ENCODE peak calls at places on chromosomes 11 and 22, in five cellular contexts. One of them, this sample, is unnamed.

GRCh38 chr22:40410272-40410671 is 39.9 kb downstream of the SGSM3 start:
- DNase-seq in breast epithelium: peak
- DNase-seq in IMR-90: no peak
- DNase-seq in MM.1S: no peak
- DNase-seq in K562: no peak
- DNase-seq in this sample: no peak

GRCh38 chr11:125370561-125371389 is 125.3 kb downstream of the FEZ1 start:
- DNase-seq in breast epithelium: no peak
- DNase-seq in IMR-90: no peak
- DNase-seq in MM.1S: no peak
- DNase-seq in K562: no peak
- DNase-seq in this sample: no peak

GRCh38 chr22:48888466-48889208 is 939.0 kb downstream of the BRD1 start:
- DNase-seq in breast epithelium: no peak
- DNase-seq in IMR-90: no peak
- DNase-seq in MM.1S: no peak
- DNase-seq in K562: no peak
- DNase-seq in this sample: no peak

GRCh38 chr22:21041937-21042336 is 3.8 kb upstream of the LRRC74B start:
- DNase-seq in breast epithelium: no peak
- DNase-seq in IMR-90: peak
- DNase-seq in MM.1S: no peak
- DNase-seq in K562: no peak
- DNase-seq in this sample: no peak

GRCh38 chr22:43894122-43894521 is 2.3 kb upstream of the PNPLA5 start:
- DNase-seq in breast epithelium: no peak
- DNase-seq in IMR-90: no peak
- DNase-seq in MM.1S: no peak
- DNase-seq in K562: no peak
- DNase-seq in this sample: no peak

GRCh38 chr22:43110927-43111623 is 525 bp downstream of the BIK start:
- DNase-seq in breast epithelium: peak
- DNase-seq in IMR-90: no peak
- DNase-seq in MM.1S: peak
- DNase-seq in K562: no peak
- DNase-seq in this sample: no peak

GRCh38 chr11:123083623-123084029 is 21.7 kb upstream of the HSPA8 start:
- DNase-seq in breast epithelium: peak
- DNase-seq in IMR-90: peak
- DNase-seq in MM.1S: no peak
- DNase-seq in K562: peak
- DNase-seq in this sample: no peak

GRCh38 chr22:46074771-46075551 is 75.4 kb upstream of the PPARA start:
- DNase-seq in breast epithelium: peak
- DNase-seq in IMR-90: no peak
- DNase-seq in MM.1S: no peak
- DNase-seq in K562: no peak
- DNase-seq in this sample: no peak

GRCh38 chr11:102575016-102575415 is 44.5 kb upstream of the MMP7 start:
- DNase-seq in breast epithelium: no peak
- DNase-seq in IMR-90: no peak
- DNase-seq in MM.1S: no peak
- DNase-seq in K562: no peak
- DNase-seq in this sample: no peak

GRCh38 chr11:27309064-27309463 is 54.0 kb downstream of the CCDC34 start:
- DNase-seq in breast epithelium: no peak
- DNase-seq in IMR-90: no peak
- DNase-seq in MM.1S: no peak
- DNase-seq in K562: no peak
- DNase-seq in this sample: no peak

GRCh38 chr11:128497057-128497957 is 90.1 kb downstream of the ETS1 start:
- DNase-seq in breast epithelium: no peak
- DNase-seq in IMR-90: peak
- DNase-seq in MM.1S: no peak
- DNase-seq in K562: no peak
- DNase-seq in this sample: no peak
- H3K4me3 ChIP-seq in breast epithelium: no peak
- H3K4me3 ChIP-seq in IMR-90: peak
- H3K4me3 ChIP-seq in MM.1S: no peak
- H3K4me3 ChIP-seq in K562: no peak
- H3K4me3 ChIP-seq in this sample: no peak

DNA sequence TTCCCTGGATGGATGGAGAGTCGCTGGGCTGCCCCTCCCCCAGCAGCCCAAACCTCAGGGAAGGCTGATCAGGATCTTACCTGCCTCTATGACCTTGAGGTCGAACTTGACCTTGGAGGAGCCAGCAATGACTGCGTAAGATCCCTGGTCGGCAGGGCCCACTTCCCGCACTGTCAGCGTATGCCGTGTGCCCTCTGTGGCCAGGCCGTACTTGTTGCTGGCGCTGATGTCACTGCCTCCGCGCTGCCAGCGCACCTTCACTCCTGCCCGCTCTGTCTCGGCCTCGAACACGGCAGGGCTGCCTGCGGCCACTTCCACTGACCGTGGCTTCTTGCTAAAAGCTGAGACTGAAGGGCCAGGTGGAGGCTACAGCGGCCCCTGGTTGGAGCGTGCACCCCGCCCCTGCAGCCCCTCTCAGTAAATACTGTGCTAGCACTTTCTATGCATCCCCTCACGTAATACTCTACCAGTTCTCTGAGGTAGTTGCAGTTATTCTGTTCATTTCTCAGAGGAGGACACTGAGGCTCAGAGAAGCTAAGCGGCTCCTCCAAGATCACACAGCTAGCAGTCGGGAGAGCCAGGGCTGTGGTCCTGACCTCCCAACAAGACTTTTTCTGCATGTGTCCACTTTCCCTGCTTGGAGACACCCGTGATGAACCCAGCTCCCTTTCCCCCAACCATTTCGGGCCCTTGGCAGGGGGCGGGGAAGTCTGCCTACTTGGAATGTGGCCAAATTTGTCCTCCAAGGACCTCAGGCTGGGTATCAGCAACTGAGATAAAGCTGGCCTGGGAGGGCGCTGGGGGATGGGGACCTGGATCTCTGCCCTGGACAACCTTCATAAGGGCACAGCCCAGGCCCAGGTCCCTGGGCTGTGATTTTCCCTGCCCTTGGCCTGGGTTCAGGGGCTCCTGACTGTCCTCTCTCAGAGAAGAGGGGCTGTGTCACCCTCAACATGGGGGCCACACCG is 1.1 kb downstream of the MYBPC3 start:
- DNase-seq in breast epithelium: no peak
- DNase-seq in IMR-90: no peak
- DNase-seq in MM.1S: no peak
- DNase-seq in K562: no peak
- DNase-seq in this sample: no peak
- H3K4me3 ChIP-seq in breast epithelium: no peak
- H3K4me3 ChIP-seq in IMR-90: no peak
- H3K4me3 ChIP-seq in MM.1S: no peak
- H3K4me3 ChIP-seq in K562: no peak
- H3K4me3 ChIP-seq in this sample: no peak

GRCh38 chr22:19943665-19944026 is 2.0 kb upstream of the TXNRD2 start:
- DNase-seq in breast epithelium: no peak
- DNase-seq in IMR-90: peak
- DNase-seq in MM.1S: peak
- DNase-seq in K562: peak
- DNase-seq in this sample: peak
- H3K4me3 ChIP-seq in breast epithelium: no peak
- H3K4me3 ChIP-seq in IMR-90: no peak
- H3K4me3 ChIP-seq in MM.1S: no peak
- H3K4me3 ChIP-seq in K562: no peak
- H3K4me3 ChIP-seq in this sample: peak

GRCh38 chr11:65880844-65881421 is 1.3 kb downstream of the CTSW start:
- DNase-seq in breast epithelium: no peak
- DNase-seq in IMR-90: no peak
- DNase-seq in MM.1S: no peak
- DNase-seq in K562: no peak
- DNase-seq in this sample: no peak
- H3K4me3 ChIP-seq in breast epithelium: no peak
- H3K4me3 ChIP-seq in IMR-90: no peak
- H3K4me3 ChIP-seq in MM.1S: no peak
- H3K4me3 ChIP-seq in K562: no peak
- H3K4me3 ChIP-seq in this sample: no peak

GRCh38 chr11:45843158-45843924 is 3.9 kb upstream of the CRY2 start:
- DNase-seq in breast epithelium: peak
- DNase-seq in IMR-90: peak
- DNase-seq in MM.1S: peak
- DNase-seq in K562: peak
- DNase-seq in this sample: peak
- H3K4me3 ChIP-seq in breast epithelium: no peak
- H3K4me3 ChIP-seq in IMR-90: no peak
- H3K4me3 ChIP-seq in MM.1S: peak
- H3K4me3 ChIP-seq in K562: no peak
- H3K4me3 ChIP-seq in this sample: peak

This sample was measured in Jurkat, Clone E6-1.